ENCODE peak calls at places on chromosomes 16 and 17, in five cellular contexts. J is A549, K is lower lobe of right lung, O is thoracic aorta, N is uterus. F is an unnamed sample.

GRCh38 chr17:4988168-4988567 is 693 bp upstream of the CAMTA2 start:
- DNase-seq in K (no peak), N (peak; percentile 38), O (no peak), J (no peak), F (peak; percentile 67)

GRCh38 chr16:89172171-89172900 is 788 bp downstream of the CDH15 start:
- DNase-seq in J (no peak), K (no peak), O (no peak), N (no peak), F (peak; percentile 85)

GRCh38 chr17:19706791-19707727 is 9.3 kb downstream of the SLC47A2 start:
- DNase-seq in O (no peak), J (no peak), K (no peak), N (no peak), F (peak; percentile 65)

GRCh38 chr16:14325921-14326401 is 254.8 kb downstream of the MRTFB start:
- DNase-seq in J (no peak), N (no peak), K (no peak), O (no peak), F (no peak)

GRCh38 chr17:11418367-11418766 is 177.4 kb downstream of the SHISA6 start:
- DNase-seq in N (no peak), K (no peak), O (no peak), J (no peak), F (no peak)

GRCh38 chr16:27383511-27384243 is 18.3 kb upstream of the IL21R start:
- DNase-seq in J (no peak), O (no peak), N (no peak), K (peak; percentile 74), F (no peak)

GRCh38 chr16:27408602-27409031 is 6.6 kb downstream of the IL21R start:
- DNase-seq in K (no peak), N (no peak), J (no peak), O (no peak), F (no peak)

GRCh38 chr17:57724038-57724728 is 20.9 kb downstream of the CCDC182 start:
- DNase-seq in N (no peak), K (no peak), J (no peak), O (no peak), F (peak; percentile 81)

GRCh38 chr17:80835816-80836657 is 155.6 kb upstream of the CHMP6 start:
- DNase-seq in N (no peak), O (no peak), J (no peak), K (peak; percentile 37), F (no peak)

GRCh38 chr17:61335845-61336655 is 63.6 kb upstream of the TBX2 start:
- DNase-seq in J (no peak), O (no peak), N (no peak), K (no peak), F (no peak)

GRCh38 chr16:88320947-88321634 is 61.7 kb upstream of the ZNF469 start:
- DNase-seq in K (no peak), N (no peak), J (peak; percentile 35), O (no peak), F (peak; percentile 72)

GRCh38 chr17:77433385-77434135 is 292.8 kb downstream of the SEC14L1 start:
- DNase-seq in N (peak; percentile 69), J (no peak), K (no peak), O (no peak), F (no peak)

GRCh38 chr17:7834554-7834890 is 505 bp downstream of the KDM6B start:
- DNase-seq in N (peak; percentile 75), K (peak; percentile 85), O (no peak), J (peak; percentile 50), F (no peak)

GRCh38 chr17:81923302-81924260 is 4.0 kb downstream of the MAFG start:
- DNase-seq in N (no peak), O (no peak), J (peak; percentile 83), K (peak; percentile 87), F (peak; percentile 100)

GRCh38 chr17:47989700-47990099 is 18.8 kb downstream of the CDK5RAP3 start:
- DNase-seq in J (no peak), K (no peak), N (no peak), O (no peak), F (no peak)

GRCh38 chr16:9151074-9151473 is 59.6 kb downstream of the HAPSTR1 start:
- DNase-seq in O (no peak), N (no peak), K (no peak), J (no peak), F (no peak)

GRCh38 chr16:57372372-57373116 is at the start of gene CX3CL1:
- DNase-seq in K (peak; percentile 62), J (no peak), N (peak; percentile 68), O (no peak), F (peak; percentile 88)

GRCh38 chr17:39601010-39601597 is 6.6 kb downstream of the NEUROD2 start:
- DNase-seq in N (no peak), K (no peak), J (no peak), O (no peak), F (peak; percentile 61)

GRCh38 chr17:17075037-17075755 is 32.9 kb downstream of the MPRIP start:
- DNase-seq in O (no peak), J (no peak), K (peak; percentile 47), N (peak; percentile 77), F (peak; percentile 74)

GRCh38 chr17:1907818-1908698 is 78.3 kb downstream of the RPA1 start:
- DNase-seq in J (no peak), N (no peak), O (no peak), K (no peak), F (peak; percentile 75)

GRCh38 chr16:85448557-85449194 is 164.4 kb upstream of the GSE1 start:
- DNase-seq in J (no peak), K (no peak), O (no peak), N (peak; percentile 47), F (no peak)

GRCh38 chr16:48605518-48606110 is 4.4 kb downstream of the N4BP1 start:
- DNase-seq in N (no peak), J (no peak), O (no peak), K (no peak), F (no peak)
- H3K27ac ChIP-seq in N (no peak overlapping the region), J (no peak overlapping the region), O (no peak overlapping the region), K (peak overlapping the region; percentile 69), F (no peak overlapping the region)

DNA sequence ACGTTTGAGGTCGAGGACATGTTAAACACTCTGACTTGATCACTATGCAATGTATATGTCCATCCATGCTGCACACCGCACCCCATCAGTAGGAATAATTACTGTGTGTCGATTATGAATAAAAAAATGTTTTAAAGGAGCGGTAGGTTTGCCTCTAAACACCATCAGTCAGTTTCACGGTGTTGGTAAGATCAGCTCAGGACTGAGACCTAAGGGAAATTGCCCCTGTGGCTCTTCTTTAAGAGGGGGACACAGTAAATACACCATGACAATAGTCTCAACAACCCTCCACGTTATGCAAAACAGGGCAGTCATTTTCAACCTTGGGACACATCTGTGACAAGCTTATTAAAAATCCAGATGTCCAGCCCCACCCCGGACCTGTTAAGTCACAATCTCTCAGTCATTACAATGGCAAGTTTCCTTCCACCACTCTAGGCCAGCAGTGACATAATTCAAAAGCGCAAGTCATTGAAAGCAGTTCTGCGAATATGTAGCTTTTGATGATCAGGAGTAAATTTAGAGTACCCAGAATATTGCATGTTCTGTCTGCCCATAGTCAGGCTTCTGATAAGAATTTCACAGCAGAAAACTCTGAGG is 1.2 kb downstream of the ATMIN start:
- DNase-seq in J (no peak), N (no peak), K (no peak), O (no peak), F (peak; percentile 81)
- H3K4me3 ChIP-seq in J (peak overlapping the region; percentile 94), N (peak overlapping the region; percentile 82), K (peak overlapping the region; percentile 79), O (peak overlapping the region; percentile 81), F (peak overlapping the region; percentile 84)

GRCh38 chr17:492015-492399 is 139.4 kb upstream of the RPH3AL start:
- DNase-seq in N (no peak), J (no peak), O (no peak), K (no peak), F (no peak)

GRCh38 chr17:488993-489757 is 136.6 kb upstream of the RPH3AL start:
- DNase-seq in O (no peak), J (no peak), N (no peak), K (peak; percentile 55), F (no peak)

GRCh38 chr17:489758-490329 is 137.2 kb upstream of the RPH3AL start:
- DNase-seq in N (no peak), K (peak; percentile 64), O (no peak), J (peak; percentile 58), F (peak; percentile 91)

GRCh38 chr17:493666-494065 is 141.1 kb upstream of the RPH3AL start:
- DNase-seq in N (no peak), K (no peak), O (no peak), J (no peak), F (no peak)

GRCh38 chr17:491086-492014 is 138.7 kb upstream of the RPH3AL start:
- DNase-seq in J (peak; percentile 41), K (peak; percentile 73), O (no peak), N (peak; percentile 60), F (peak; percentile 92)
- H3K27ac ChIP-seq in J (peak overlapping the region; percentile 70), K (peak overlapping the region; percentile 68), O (no peak overlapping the region), N (no peak overlapping the region), F (no peak overlapping the region)

GRCh38 chr16:86806181-86806837 is 228.0 kb downstream of the FOXL1 start:
- DNase-seq in N (no peak), J (no peak), K (no peak), O (no peak), F (no peak)
- H3K4me3 ChIP-seq in N (no peak overlapping the region), J (no peak overlapping the region), K (no peak overlapping the region), O (no peak overlapping the region), F (no peak overlapping the region)

F was measured in osteoblast.